ENCODE peak calls at places on chromosome 17, in seven cellular contexts. N is tibial artery; Z is esophagus muscularis mucosa; R is aorta; L is effector memory CD4-positive, alpha-beta T cell; I is K562; A is esophagus squamous epithelium. C is an unnamed sample.

GRCh38 chr17:65660947-65661346 is 99.5 kb upstream of the AXIN2 start:
- DNase-seq in N (no peak), Z (no peak), R (no peak), L (no peak), I (peak; percentile 15), A (no peak), C (no peak)

GRCh38 chr17:19769946-19770652 is 22.0 kb upstream of the ALDH3A1 start:
- DNase-seq in N (peak; percentile 51), Z (peak; percentile 87), R (no peak), L (no peak), I (no peak), A (no peak), C (no peak)

GRCh38 chr17:32960815-32961214 is 30.8 kb upstream of the SPACA3 start:
- DNase-seq in N (no peak), Z (no peak), R (no peak), L (no peak), I (no peak), A (no peak), C (no peak)

GRCh38 chr17:83101805-83102480 is 22.5 kb downstream of the METRNL start:
- DNase-seq in N (no peak), Z (no peak), R (peak; percentile 72), L (no peak), I (no peak), A (no peak), C (no peak)

GRCh38 chr17:20281860-20282259 is 185.5 kb downstream of the LGALS9B start:
- DNase-seq in N (peak; percentile 83), Z (no peak), R (peak; percentile 89), L (no peak), I (no peak), A (no peak), C (no peak)

GRCh38 chr17:31674305-31674704 is 184.7 kb downstream of the COPRS start:
- DNase-seq in N (no peak), Z (no peak), R (no peak), L (no peak), I (no peak), A (no peak), C (no peak)

GRCh38 chr17:39527220-39527813 is 66.0 kb downstream of the CDK12 start:
- DNase-seq in N (no peak), Z (no peak), R (no peak), L (no peak), I (peak; percentile 38), A (no peak), C (no peak)

GRCh38 chr17:28574536-28574935 is 2.2 kb downstream of the ALDOC start:
- DNase-seq in N (no peak), Z (no peak), R (no peak), L (no peak), I (no peak), A (no peak), C (no peak)

GRCh38 chr17:48121921-48122650 is 14.5 kb downstream of the SNX11 start:
- DNase-seq in N (no peak), Z (no peak), R (no peak), L (no peak), I (no peak), A (no peak), C (no peak)

GRCh38 chr17:80424261-80424660 is 9.3 kb downstream of the ENDOV start:
- DNase-seq in N (no peak), Z (no peak), R (no peak), L (no peak), I (no peak), A (no peak), C (no peak)

GRCh38 chr17:33811984-33812383 is 443.1 kb upstream of the CCL2 start:
- DNase-seq in N (no peak), Z (no peak), R (no peak), L (no peak), I (no peak), A (no peak), C (no peak)

GRCh38 chr17:28973414-28973813 is 22.1 kb upstream of the PHF12 start:
- DNase-seq in N (no peak), Z (no peak), R (no peak), L (no peak), I (no peak), A (no peak), C (no peak)

GRCh38 chr17:44623070-44623725 is 33.1 kb upstream of the MEIOC start:
- DNase-seq in N (no peak), Z (no peak), R (no peak), L (no peak), I (peak; percentile 16), A (no peak), C (no peak)

DNA sequence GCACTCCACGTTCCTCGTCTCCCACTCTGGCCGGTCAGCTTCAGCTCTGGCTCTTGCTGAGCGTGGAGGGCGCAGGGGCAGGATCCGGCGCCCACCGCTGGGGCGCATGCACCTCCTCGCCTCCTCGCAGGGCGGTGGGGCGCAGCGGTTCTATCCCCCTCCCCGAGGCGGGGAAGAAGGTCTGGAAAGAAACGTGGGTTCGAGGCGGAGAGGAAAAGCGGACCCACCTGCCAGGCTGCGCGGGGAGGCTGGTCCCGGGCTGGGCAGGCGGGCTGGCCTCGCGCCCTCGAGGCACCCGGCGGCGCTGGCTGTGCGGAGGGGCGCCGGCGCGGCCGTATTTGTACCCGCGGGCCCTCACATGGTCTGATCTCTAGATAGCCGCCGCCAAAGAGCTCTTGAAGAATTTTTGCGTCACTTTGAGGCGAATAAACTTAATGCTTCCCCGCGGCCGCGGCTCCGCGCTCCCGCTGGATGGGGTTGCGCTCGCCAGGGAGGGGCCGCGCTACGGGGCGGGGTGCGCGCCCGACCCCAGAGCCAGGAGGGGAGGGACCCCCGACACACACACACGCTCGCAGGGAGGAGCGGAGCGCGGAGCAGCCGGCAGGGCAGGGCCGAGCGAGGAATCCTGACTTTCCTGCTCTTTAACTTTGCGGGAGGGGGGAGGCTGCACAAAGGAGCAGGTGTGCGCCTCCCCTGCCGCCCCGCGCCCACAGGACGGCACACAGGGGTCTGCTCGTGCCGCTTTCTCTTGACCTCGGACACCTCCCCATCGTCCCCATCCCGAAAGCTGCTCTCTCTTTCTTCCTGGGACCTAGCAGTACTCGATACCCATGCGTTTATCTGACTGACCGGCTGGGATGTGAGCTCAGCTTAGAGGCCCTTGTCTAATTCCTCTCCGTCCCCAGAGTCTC is at the start of gene SLC6A4:
- DNase-seq in N (no peak), Z (no peak), R (no peak), L (no peak), I (peak; percentile 50), A (no peak), C (no peak)
- H3K4me3 ChIP-seq in N (peak within 1 kb of the TSS; percentile 55), Z (peak within 1 kb of the TSS; percentile 45), R (peak within 1 kb of the TSS; percentile 0), L (peak within 1 kb of the TSS; percentile 42), I (no peak within 1 kb of the TSS), A (peak within 1 kb of the TSS; percentile 61), C (no peak within 1 kb of the TSS)

GRCh38 chr17:3004150-3004801 is 59.1 kb downstream of the OR1D5 start:
- DNase-seq in N (peak; percentile 100), Z (peak; percentile 98), R (peak; percentile 100), L (peak; percentile 36), I (no peak), A (peak; percentile 77), C (peak; percentile 81)

GRCh38 chr17:3002538-3003301 is 60.7 kb downstream of the OR1D5 start:
- DNase-seq in N (peak; percentile 63), Z (no peak), R (peak; percentile 51), L (no peak), I (no peak), A (no peak), C (no peak)

GRCh38 chr17:3004925-3005324 is 58.5 kb downstream of the OR1D5 start:
- DNase-seq in N (peak; percentile 78), Z (no peak), R (peak; percentile 42), L (no peak), I (no peak), A (no peak), C (no peak)

GRCh38 chr17:3005696-3006095 is 57.7 kb downstream of the OR1D5 start:
- DNase-seq in N (no peak), Z (no peak), R (peak; percentile 21), L (no peak), I (no peak), A (no peak), C (no peak)

DNA sequence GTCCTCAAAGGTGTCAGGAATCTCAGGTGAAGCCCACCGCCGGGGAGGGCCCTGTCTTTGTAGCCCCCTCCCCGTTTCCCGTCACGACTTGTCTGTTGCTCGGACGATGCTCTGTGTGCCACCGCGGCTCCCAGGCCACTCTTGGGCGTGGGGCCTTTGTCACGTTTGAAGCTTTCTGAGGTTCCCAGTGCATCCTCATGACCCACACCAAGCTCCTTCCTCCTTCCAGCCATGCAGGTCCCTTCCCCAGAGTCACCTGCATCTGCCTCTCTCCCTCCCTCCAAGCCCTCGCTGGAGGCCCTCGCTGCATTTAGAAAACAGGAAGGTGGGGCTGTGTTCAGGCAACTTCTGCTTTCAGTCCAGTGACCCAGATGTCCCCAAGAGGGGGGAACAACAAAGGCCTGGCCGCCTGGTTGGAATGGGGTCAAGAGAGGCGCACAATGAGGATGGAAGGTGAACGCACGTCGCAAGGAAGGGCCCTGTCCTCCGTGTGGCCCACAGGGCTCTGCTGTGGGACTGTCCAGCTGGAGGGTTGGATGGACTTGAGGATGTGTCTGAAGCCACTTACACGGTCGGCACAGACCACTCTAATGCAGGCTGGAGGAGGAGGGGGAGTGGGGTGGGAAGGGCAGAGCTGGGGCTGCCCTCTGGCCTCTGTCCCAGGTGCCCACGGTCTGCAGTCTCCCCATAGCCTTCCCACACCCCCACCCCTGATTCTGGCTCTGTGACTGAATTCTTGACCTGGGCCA is 59.8 kb downstream of the OR1D5 start:
- DNase-seq in N (peak; percentile 77), Z (no peak), R (peak; percentile 72), L (no peak), I (no peak), A (no peak), C (no peak)
- H3K36me3 ChIP-seq in N (no peaks in the 10 kb centered on the region), Z (peaks cover 15% of the 10 kb centered on the region), R (no peaks in the 10 kb centered on the region), L (peaks cover 36% of the 10 kb centered on the region), I (no peaks in the 10 kb centered on the region), A (peaks cover 35% of the 10 kb centered on the region), C (no peaks in the 10 kb centered on the region)

DNA sequence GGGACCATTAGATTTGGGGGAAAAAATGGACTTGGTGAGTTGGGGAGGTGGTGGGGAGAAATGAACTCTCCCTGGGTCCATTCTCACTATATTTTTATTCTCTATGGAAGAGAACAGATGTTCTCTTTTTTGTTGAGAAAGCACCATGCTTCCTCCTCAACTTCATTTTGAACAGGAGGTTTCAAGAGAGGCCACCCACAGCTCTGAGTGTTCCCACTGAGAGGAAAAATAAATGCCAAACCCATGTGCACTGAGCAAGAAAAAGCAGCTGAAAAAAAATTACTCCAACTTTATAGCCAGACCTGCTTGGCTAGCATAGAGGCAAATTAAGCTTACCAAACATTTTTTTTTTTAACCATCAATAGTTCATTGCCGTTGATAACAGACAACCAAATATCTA is 883.6 kb downstream of the KCNJ2 start:
- DNase-seq in N (no peak), Z (no peak), R (no peak), L (no peak), I (no peak), A (no peak), C (no peak)
- H3K4me3 ChIP-seq in N (no peak overlapping the region), Z (no peak overlapping the region), R (no peak overlapping the region), L (no peak overlapping the region), I (no peak overlapping the region), A (no peak overlapping the region), C (no peak overlapping the region)

GRCh38 chr17:63830904-63831491 is 3.5 kb upstream of the FTSJ3 start:
- DNase-seq in N (no peak), Z (no peak), R (no peak), L (no peak), I (no peak), A (no peak), C (no peak)

GRCh38 chr17:63827002-63827800 is at the start of the genes FTSJ3 and PSMC5:
- DNase-seq in N (peak; percentile 97), Z (peak; percentile 99), R (peak; percentile 97), L (peak; percentile 94), I (peak; percentile 82), A (peak; percentile 79), C (peak; percentile 98)

GRCh38 chr17:63827801-63828221 is 348 bp upstream of the FTSJ3 start:
- DNase-seq in N (no peak), Z (no peak), R (no peak), L (no peak), I (no peak), A (no peak), C (no peak)

GRCh38 chr17:63830278-63830677 is 2.8 kb upstream of the FTSJ3 start:
- DNase-seq in N (no peak), Z (no peak), R (no peak), L (no peak), I (no peak), A (no peak), C (no peak)

GRCh38 chr17:63828936-63829335 is 1.5 kb upstream of the FTSJ3 start:
- DNase-seq in N (no peak), Z (no peak), R (no peak), L (no peak), I (no peak), A (no peak), C (no peak)
- H3K36me3 ChIP-seq in N (peaks cover 65% of the 10 kb centered on the region), Z (peaks cover 72% of the 10 kb centered on the region), R (peaks cover 4% of the 10 kb centered on the region), L (peaks cover 66% of the 10 kb centered on the region), I (peaks cover 81% of the 10 kb centered on the region), A (peaks cover 73% of the 10 kb centered on the region), C (peaks cover 79% of the 10 kb centered on the region)

C was measured in HAP-1.